ENCODE peak calls at places on chromosome 18, in six cellular contexts. One of them, this sample, is unnamed.

GRCh38 chr18:22348521-22349316 is 69.0 kb downstream of the CTAGE1 start:
- DNase-seq in retina: peak
- DNase-seq in Calu3: peak
- DNase-seq in activated naive CD4-positive, alpha-beta T cell treated with anti-CD3 and anti-CD28 coated beads, Interleukin-2, amount 10 ng/mL, durations not matched to agents 7 days and 5 days: no peak
- DNase-seq in caudate nucleus: no peak
- DNase-seq in astrocyte: peak
- DNase-seq in this sample: no peak

GRCh38 chr18:63869374-63869773 is 18.1 kb upstream of the SERPINB2 start:
- DNase-seq in caudate nucleus: no peak
- DNase-seq in activated naive CD4-positive, alpha-beta T cell treated with anti-CD3 and anti-CD28 coated beads, Interleukin-2, amount 10 ng/mL, durations not matched to agents 7 days and 5 days: no peak
- DNase-seq in retina: no peak
- DNase-seq in Calu3: no peak
- DNase-seq in astrocyte: no peak
- DNase-seq in this sample: no peak

GRCh38 chr18:76391038-76391437 is 104.0 kb downstream of the ZNF516 start:
- DNase-seq in Calu3: no peak
- DNase-seq in activated naive CD4-positive, alpha-beta T cell treated with anti-CD3 and anti-CD28 coated beads, Interleukin-2, amount 10 ng/mL, durations not matched to agents 7 days and 5 days: no peak
- DNase-seq in astrocyte: no peak
- DNase-seq in caudate nucleus: no peak
- DNase-seq in retina: no peak
- DNase-seq in this sample: no peak

GRCh38 chr18:55735199-55735855 is 147.3 kb upstream of the TCF4 start:
- DNase-seq in retina: no peak
- DNase-seq in Calu3: no peak
- DNase-seq in activated naive CD4-positive, alpha-beta T cell treated with anti-CD3 and anti-CD28 coated beads, Interleukin-2, amount 10 ng/mL, durations not matched to agents 7 days and 5 days: no peak
- DNase-seq in astrocyte: no peak
- DNase-seq in caudate nucleus: no peak
- DNase-seq in this sample: no peak

GRCh38 chr18:51211552-51211951 is 14.1 kb upstream of the MEX3C start:
- DNase-seq in retina: no peak
- DNase-seq in astrocyte: peak
- DNase-seq in Calu3: peak
- DNase-seq in activated naive CD4-positive, alpha-beta T cell treated with anti-CD3 and anti-CD28 coated beads, Interleukin-2, amount 10 ng/mL, durations not matched to agents 7 days and 5 days: peak
- DNase-seq in caudate nucleus: no peak
- DNase-seq in this sample: peak

GRCh38 chr18:6561893-6562292 is 147.2 kb upstream of the L3MBTL4 start:
- DNase-seq in astrocyte: no peak
- DNase-seq in caudate nucleus: no peak
- DNase-seq in activated naive CD4-positive, alpha-beta T cell treated with anti-CD3 and anti-CD28 coated beads, Interleukin-2, amount 10 ng/mL, durations not matched to agents 7 days and 5 days: no peak
- DNase-seq in Calu3: no peak
- DNase-seq in retina: no peak
- DNase-seq in this sample: no peak

GRCh38 chr18:80232710-80233109 is 14.6 kb downstream of the PARD6G start:
- DNase-seq in activated naive CD4-positive, alpha-beta T cell treated with anti-CD3 and anti-CD28 coated beads, Interleukin-2, amount 10 ng/mL, durations not matched to agents 7 days and 5 days: no peak
- DNase-seq in astrocyte: no peak
- DNase-seq in Calu3: no peak
- DNase-seq in caudate nucleus: no peak
- DNase-seq in retina: no peak
- DNase-seq in this sample: no peak

GRCh38 chr18:23401400-23402347 is 51.4 kb upstream of the RIOK3 start:
- DNase-seq in retina: peak
- DNase-seq in caudate nucleus: no peak
- DNase-seq in activated naive CD4-positive, alpha-beta T cell treated with anti-CD3 and anti-CD28 coated beads, Interleukin-2, amount 10 ng/mL, durations not matched to agents 7 days and 5 days: no peak
- DNase-seq in astrocyte: peak
- DNase-seq in Calu3: peak
- DNase-seq in this sample: no peak

GRCh38 chr18:34639662-34640061 is 70.4 kb upstream of the DTNA start:
- DNase-seq in Calu3: no peak
- DNase-seq in caudate nucleus: no peak
- DNase-seq in retina: no peak
- DNase-seq in astrocyte: no peak
- DNase-seq in activated naive CD4-positive, alpha-beta T cell treated with anti-CD3 and anti-CD28 coated beads, Interleukin-2, amount 10 ng/mL, durations not matched to agents 7 days and 5 days: no peak
- DNase-seq in this sample: no peak

GRCh38 chr18:79774111-79774510 is 23.6 kb upstream of the KCNG2 start:
- DNase-seq in activated naive CD4-positive, alpha-beta T cell treated with anti-CD3 and anti-CD28 coated beads, Interleukin-2, amount 10 ng/mL, durations not matched to agents 7 days and 5 days: no peak
- DNase-seq in retina: no peak
- DNase-seq in Calu3: no peak
- DNase-seq in caudate nucleus: no peak
- DNase-seq in astrocyte: no peak
- DNase-seq in this sample: no peak

GRCh38 chr18:48295586-48296311 is 113.4 kb downstream of the ZBTB7C start:
- DNase-seq in activated naive CD4-positive, alpha-beta T cell treated with anti-CD3 and anti-CD28 coated beads, Interleukin-2, amount 10 ng/mL, durations not matched to agents 7 days and 5 days: no peak
- DNase-seq in caudate nucleus: no peak
- DNase-seq in astrocyte: no peak
- DNase-seq in retina: peak
- DNase-seq in Calu3: no peak
- DNase-seq in this sample: no peak

GRCh38 chr18:35099911-35100310 is 58.7 kb downstream of the MAPRE2 start:
- DNase-seq in Calu3: no peak
- DNase-seq in astrocyte: peak
- DNase-seq in caudate nucleus: no peak
- DNase-seq in retina: no peak
- DNase-seq in activated naive CD4-positive, alpha-beta T cell treated with anti-CD3 and anti-CD28 coated beads, Interleukin-2, amount 10 ng/mL, durations not matched to agents 7 days and 5 days: no peak
- DNase-seq in this sample: no peak

GRCh38 chr18:47284691-47285370 is 33.4 kb upstream of the SKOR2 start:
- DNase-seq in Calu3: no peak
- DNase-seq in activated naive CD4-positive, alpha-beta T cell treated with anti-CD3 and anti-CD28 coated beads, Interleukin-2, amount 10 ng/mL, durations not matched to agents 7 days and 5 days: no peak
- DNase-seq in retina: no peak
- DNase-seq in caudate nucleus: no peak
- DNase-seq in astrocyte: no peak
- DNase-seq in this sample: no peak

This sample was measured in stimulated activated effector memory CD8-positive, alpha-beta T cell treated with anti-CD3 and anti-CD28 coated beads, Interleukin-12 subunit alpha, Interleukin-12 subunit beta, amount 100 ng/mL, for 72 hours.